ENCODE peak calls at places on chromosomes 16 and 17, in ten cellular contexts. C is BJ, W is upper lobe of right lung, M is fibroblast of mammary gland, G is A549, L is heart left ventricle, O is HL-60, X is H1, R is epithelial cell of esophagus, I is brain microvascular endothelial cell. D is an unnamed sample.

GRCh38 chr16:13049688-13050087 is 148.3 kb downstream of the SHISA9 start:
- DNase-seq in R (no peak), W (no peak), L (no peak), C (no peak), M (no peak), O (no peak), X (no peak), G (no peak), I (no peak), D (no peak)

GRCh38 chr16:1102921-1103648 is 7.0 kb upstream of the C1QTNF8 start:
- DNase-seq in G (no peak), I (no peak), W (peak), R (peak), X (no peak), L (no peak), C (no peak), O (peak), M (peak), D (no peak)

GRCh38 chr16:50616883-50617629 is 64.1 kb downstream of the SNX20 start:
- DNase-seq in I (no peak), C (no peak), M (no peak), W (no peak), L (no peak), R (no peak), O (no peak), X (no peak), G (no peak), D (no peak)

GRCh38 chr16:68800257-68800875 is 43.0 kb upstream of the TANGO6 start:
- DNase-seq in I (peak), L (peak), M (peak), C (peak), R (peak), W (no peak), X (peak), O (peak), G (peak), D (no peak)

GRCh38 chr17:80619535-80620235 is 75.0 kb downstream of the RPTOR start:
- DNase-seq in I (no peak), W (no peak), R (peak), X (no peak), L (no peak), C (no peak), G (peak), O (no peak), M (no peak), D (peak)

GRCh38 chr17:76497699-76497978 is 3.6 kb downstream of the RHBDF2 start:
- DNase-seq in I (no peak), M (no peak), G (no peak), R (no peak), L (no peak), X (no peak), C (no peak), W (no peak), O (no peak), D (no peak)

GRCh38 chr16:21060027-21060510 is 90.6 kb downstream of the DNAH3 start:
- DNase-seq in G (no peak), X (no peak), C (no peak), I (no peak), R (no peak), O (no peak), L (no peak), W (no peak), M (no peak), D (no peak)

GRCh38 chr16:57730771-57731730 is 4.5 kb upstream of the KATNB1 start:
- DNase-seq in X (no peak), G (no peak), W (peak), I (no peak), O (no peak), M (no peak), C (no peak), R (no peak), L (peak), D (no peak)

GRCh38 chr17:9162275-9162985 is 141.1 kb downstream of the NTN1 start:
- DNase-seq in X (peak), W (no peak), R (peak), M (no peak), G (peak), I (no peak), O (no peak), L (no peak), C (no peak), D (no peak)

GRCh38 chr16:64920211-64920610 is 201.7 kb downstream of the CDH11 start:
- DNase-seq in R (no peak), G (no peak), I (no peak), O (no peak), X (no peak), M (no peak), W (no peak), C (no peak), L (no peak), D (no peak)

GRCh38 chr16:24013733-24014645 is 178.2 kb downstream of the PRKCB start:
- DNase-seq in W (no peak), O (peak), X (no peak), G (peak), M (no peak), C (no peak), L (peak), I (no peak), R (no peak), D (no peak)

GRCh38 chr16:87963400-87963799 is 12.2 kb downstream of the BANP start:
- DNase-seq in O (no peak), G (no peak), R (peak), L (peak), W (no peak), X (no peak), C (peak), M (peak), I (peak), D (no peak)

GRCh38 chr17:72373910-72374741 is 253.3 kb downstream of the SOX9 start:
- DNase-seq in X (no peak), W (no peak), O (no peak), R (no peak), C (no peak), M (peak), G (no peak), L (no peak), I (no peak), D (no peak)

GRCh38 chr17:73541561-73541981 is 102.7 kb downstream of the SDK2 start:
- DNase-seq in M (no peak), I (no peak), O (no peak), C (no peak), R (peak), W (no peak), X (no peak), G (no peak), L (no peak), D (no peak)

GRCh38 chr16:4700997-4701743 is 7.8 kb downstream of the NUDT16L1 start:
- DNase-seq in W (no peak), X (no peak), L (peak), O (peak), G (no peak), I (no peak), M (no peak), C (no peak), R (no peak), D (no peak)

GRCh38 chr16:440627-441026 is 15.2 kb downstream of the RAB11FIP3 start:
- DNase-seq in R (no peak), M (no peak), W (no peak), O (no peak), I (no peak), L (no peak), G (no peak), X (no peak), C (no peak), D (no peak)

GRCh38 chr17:42989726-42990652 is 8.2 kb upstream of the RPL27 start:
- DNase-seq in W (no peak), C (peak), L (no peak), I (no peak), G (peak), R (peak), X (no peak), O (no peak), M (peak), D (no peak)

GRCh38 chr16:31466381-31466841 is 5.5 kb upstream of the TGFB1I1 start:
- DNase-seq in O (no peak), W (no peak), L (peak), M (no peak), I (no peak), X (no peak), G (no peak), C (no peak), R (no peak), D (no peak)

GRCh38 chr16:80899804-80900592 is 95.6 kb upstream of the CDYL2 start:
- DNase-seq in M (peak), I (peak), R (peak), L (peak), X (no peak), C (no peak), G (peak), W (peak), O (no peak), D (no peak)

GRCh38 chr16:12403746-12404658 is 399.7 kb downstream of the CPPED1 start:
- DNase-seq in R (no peak), C (no peak), W (no peak), M (no peak), L (no peak), I (no peak), G (no peak), X (no peak), O (no peak), D (no peak)

GRCh38 chr17:77507116-77507885 is 366.5 kb downstream of the SEC14L1 start:
- DNase-seq in I (no peak), G (no peak), X (no peak), R (peak), C (no peak), L (peak), W (peak), O (no peak), M (no peak), D (no peak)

GRCh38 chr17:77394540-77395295 is 253.9 kb downstream of the SEC14L1 start:
- DNase-seq in G (no peak), C (no peak), X (no peak), R (no peak), M (no peak), W (no peak), L (peak), I (no peak), O (no peak), D (no peak)

GRCh38 chr16:49437344-49437743 is 63.7 kb downstream of the C16orf78 start:
- DNase-seq in W (no peak), O (no peak), C (no peak), R (no peak), X (no peak), M (no peak), I (no peak), G (no peak), L (no peak), D (no peak)

GRCh38 chr16:49562228-49562627 is 188.6 kb downstream of the C16orf78 start:
- DNase-seq in X (no peak), M (no peak), C (no peak), R (no peak), L (no peak), O (no peak), I (no peak), W (no peak), G (no peak), D (no peak)

GRCh38 chr17:66464921-66465320 is 162.5 kb downstream of the PRKCA start:
- DNase-seq in W (no peak), R (no peak), X (no peak), G (no peak), L (no peak), O (no peak), I (no peak), M (peak), C (no peak), D (no peak)

GRCh38 chr17:79045830-79046500 is 22.0 kb downstream of the C1QTNF1 start:
- DNase-seq in W (peak), G (peak), I (peak), L (peak), X (peak), R (peak), M (peak), C (no peak), O (peak), D (no peak)

GRCh38 chr17:37050905-37051304 is 102.2 kb downstream of the AATF start:
- DNase-seq in M (no peak), L (no peak), G (no peak), O (no peak), C (no peak), X (no peak), W (no peak), I (no peak), R (peak), D (no peak)

DNA sequence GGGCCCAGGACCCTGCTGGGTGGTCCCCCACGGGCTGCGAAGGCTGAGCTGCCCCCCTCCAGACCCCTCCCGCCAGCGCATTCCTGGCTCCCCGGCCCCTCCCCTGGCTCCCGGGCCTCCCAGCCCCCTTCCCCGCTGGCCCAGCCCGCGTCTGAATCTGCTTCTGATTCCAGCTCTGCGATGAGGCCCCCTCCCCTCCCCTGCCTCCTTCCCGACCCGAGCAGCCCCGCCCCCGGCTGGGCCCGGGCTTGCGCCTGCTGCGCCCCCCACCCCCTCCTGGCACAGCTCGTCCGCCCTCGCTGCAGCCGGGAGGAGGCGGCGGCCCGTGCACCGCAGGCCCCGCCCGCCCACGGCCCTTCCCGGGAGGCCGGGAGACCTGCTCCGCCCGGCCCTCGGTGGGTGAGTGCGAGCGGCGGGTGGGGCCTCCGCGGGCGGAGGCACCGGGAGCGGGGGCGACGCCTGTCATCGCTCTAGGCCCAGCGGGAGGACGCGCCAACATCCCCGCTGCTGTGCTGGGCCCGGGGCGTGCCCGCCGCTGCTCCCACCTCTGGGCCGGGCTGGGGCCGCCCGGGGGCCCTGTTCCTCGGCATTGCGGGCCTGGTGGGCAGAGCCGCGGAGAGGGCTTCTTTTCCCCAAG is at the start of gene NTN3:
- DNase-seq in R (peak), C (no peak), W (no peak), O (no peak), X (no peak), G (no peak), M (no peak), I (no peak), L (no peak), D (no peak)
- H3K4me3 ChIP-seq in R (no peak), C (peak), W (no peak), O (no peak), X (peak), G (no peak), M (no peak), I (no peak), L (peak), D (peak)

GRCh38 chr17:74815067-74815466 is 38.9 kb upstream of the NAT9 start:
- DNase-seq in L (no peak), I (no peak), O (no peak), X (no peak), M (no peak), C (no peak), R (no peak), G (no peak), W (no peak), D (no peak)
- TF ChIP-seq CTCF in L (no peak), I (no peak), O (no peak), X (no peak), M (no peak), C (no peak), R (no peak), G (no peak), W (no peak), D (no peak)

DNA sequence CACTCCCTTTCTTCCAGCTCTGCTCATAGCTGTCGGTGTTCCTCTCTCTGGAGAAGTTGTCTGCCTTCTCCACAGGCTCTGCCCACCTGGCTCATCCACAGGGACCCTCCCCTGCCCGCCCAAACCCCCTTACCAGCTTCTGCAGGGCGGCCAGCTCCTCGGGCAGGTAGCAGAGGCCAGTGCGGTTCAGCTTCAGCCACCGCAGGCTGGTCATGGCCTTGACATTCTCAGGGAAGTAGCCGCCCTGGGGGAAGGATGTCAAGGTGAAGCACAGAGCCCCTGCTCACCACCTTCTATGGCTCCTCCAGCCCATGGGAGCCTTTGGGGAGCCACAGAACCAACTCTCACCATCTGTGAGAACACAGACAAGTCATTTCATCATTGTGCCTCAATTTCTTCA is 1.8 kb downstream of the FLII start:
- DNase-seq in M (no peak), C (no peak), X (no peak), G (no peak), W (no peak), R (no peak), O (no peak), I (no peak), L (no peak), D (no peak)
- H3K4me3 ChIP-seq in M (no peak), C (no peak), X (no peak), G (peak), W (peak), R (peak), O (no peak), I (no peak), L (peak), D (peak)

GRCh38 chr17:18056214-18056613 is 17.0 kb downstream of the GID4 start:
- DNase-seq in C (no peak), R (no peak), X (no peak), G (no peak), M (no peak), L (no peak), I (no peak), O (no peak), W (no peak), D (no peak)
- TF ChIP-seq CTCF in C (no peak), R (no peak), X (no peak), G (no peak), M (no peak), L (no peak), I (no peak), O (no peak), W (no peak), D (no peak)

GRCh38 chr17:6755281-6755680 is 565 bp upstream of the XAF1 start:
- DNase-seq in C (peak), G (no peak), X (no peak), R (no peak), I (no peak), O (no peak), W (no peak), M (peak), L (peak), D (no peak)

GRCh38 chr17:6753006-6753445 is 2.8 kb upstream of the XAF1 start:
- DNase-seq in L (peak), R (peak), G (no peak), I (peak), O (peak), W (no peak), X (no peak), M (peak), C (peak), D (peak)

GRCh38 chr17:6753565-6753964 is 2.3 kb upstream of the XAF1 start:
- DNase-seq in C (no peak), M (no peak), I (no peak), G (no peak), W (no peak), O (no peak), L (no peak), X (no peak), R (no peak), D (no peak)

GRCh38 chr17:6749519-6749918 is 6.3 kb upstream of the XAF1 start:
- DNase-seq in I (no peak), W (no peak), L (no peak), C (no peak), M (peak), O (peak), X (no peak), R (peak), G (no peak), D (no peak)

GRCh38 chr17:6752068-6752909 is 3.6 kb upstream of the XAF1 start:
- DNase-seq in R (peak), M (peak), W (no peak), I (peak), C (peak), G (no peak), L (peak), X (no peak), O (peak), D (peak)
- H3K4me3 ChIP-seq in R (no peak), M (no peak), W (no peak), I (no peak), C (no peak), G (no peak), L (no peak), X (no peak), O (no peak), D (no peak)

GRCh38 chr17:45316271-45317112 is at the start of gene MAP3K14:
- DNase-seq in M (peak), R (peak), G (peak), C (no peak), X (no peak), L (peak), O (peak), I (no peak), W (peak), D (no peak)
- TF ChIP-seq CTCF in M (peak), R (no peak), G (peak), C (peak), X (no peak), L (peak), O (no peak), I (peak), W (no peak), D (no peak)

GRCh38 chr16:86496262-86496928 is 13.9 kb upstream of the FOXF1 start:
- DNase-seq in O (no peak), R (no peak), M (no peak), I (no peak), C (no peak), G (no peak), X (no peak), W (no peak), L (no peak), D (no peak)

GRCh38 chr16:86498661-86499493 is 11.4 kb upstream of the FOXF1 start:
- DNase-seq in I (no peak), W (no peak), R (no peak), M (no peak), O (no peak), L (no peak), G (no peak), C (no peak), X (no peak), D (no peak)

GRCh38 chr16:86496929-86497381 is 13.4 kb upstream of the FOXF1 start:
- DNase-seq in I (no peak), R (no peak), W (no peak), O (no peak), C (no peak), M (no peak), G (no peak), X (no peak), L (no peak), D (no peak)

GRCh38 chr16:86498155-86498651 is 12.1 kb upstream of the FOXF1 start:
- DNase-seq in L (no peak), I (no peak), W (no peak), G (no peak), M (no peak), O (no peak), C (no peak), X (no peak), R (no peak), D (no peak)

GRCh38 chr16:86497551-86498021 is 12.7 kb upstream of the FOXF1 start:
- DNase-seq in M (no peak), I (no peak), R (no peak), G (no peak), W (no peak), O (no peak), X (no peak), L (no peak), C (no peak), D (no peak)
- H3K4me3 ChIP-seq in M (no peak), I (no peak), R (no peak), G (no peak), W (peak), O (no peak), X (no peak), L (no peak), C (no peak), D (no peak)

GRCh38 chr17:27805520-27806146 is 5.3 kb upstream of the NOS2 start:
- DNase-seq in I (peak), L (peak), C (peak), G (peak), O (peak), R (peak), M (peak), W (peak), X (peak), D (peak)
- TF ChIP-seq CTCF in I (peak), L (peak), C (peak), G (peak), O (peak), R (peak), M (peak), W (peak), X (peak), D (peak)

GRCh38 chr17:48609754-48610281 is 999 bp downstream of the HOXB7 start:
- DNase-seq in C (no peak), X (no peak), W (no peak), I (no peak), O (no peak), G (no peak), L (no peak), M (no peak), R (no peak), D (no peak)

GRCh38 chr17:48611681-48612455 is 1.1 kb upstream of the HOXB7 start:
- DNase-seq in R (no peak), L (no peak), C (no peak), M (no peak), O (no peak), W (no peak), X (no peak), G (peak), I (no peak), D (no peak)

GRCh38 chr17:48610282-48611211 is at the start of gene HOXB7:
- DNase-seq in W (peak), M (peak), R (no peak), G (peak), X (no peak), C (no peak), L (no peak), O (no peak), I (no peak), D (no peak)

GRCh38 chr17:48612456-48612853 is 1.6 kb upstream of the HOXB7 start:
- DNase-seq in G (peak), M (no peak), R (no peak), X (no peak), O (no peak), L (no peak), C (no peak), I (no peak), W (no peak), D (no peak)

GRCh38 chr17:48611213-48611612 is 396 bp upstream of the HOXB7 start:
- DNase-seq in X (no peak), I (no peak), M (no peak), G (peak), O (no peak), C (no peak), W (no peak), L (no peak), R (no peak), D (no peak)
- H3K4me3 ChIP-seq in X (no peak), I (peak), M (peak), G (peak), O (no peak), C (no peak), W (peak), L (peak), R (no peak), D (peak)

D was measured in epithelial cell of proximal tubule.